ENCODE peak calls at places on chromosomes 5 and 9, in ten cellular contexts. R, J, I, V, F, P, T, O, D and Z are unnamed samples.

GRCh38 chr5:87570366-87570765 is 157.6 kb upstream of the CCNH start:
- DNase-seq in I (no peak), F (no peak), J (no peak), O (no peak), P (no peak), T (no peak), R (no peak), D (no peak), V (no peak), Z (no peak)

GRCh38 chr9:133488686-133489252 is 9.9 kb upstream of the SLC2A6 start:
- DNase-seq in I (no peak), R (no peak), O (no peak), F (no peak), P (no peak), D (no peak), T (no peak), J (no peak), V (no peak), Z (no peak)

GRCh38 chr9:28093141-28093540 is 519.9 kb upstream of the C9orf72 start:
- DNase-seq in J (no peak), D (no peak), P (no peak), O (no peak), R (no peak), V (no peak), T (no peak), F (no peak), I (no peak), Z (no peak)

GRCh38 chr5:53355930-53356329 is 124.5 kb upstream of the FST start:
- DNase-seq in I (no peak), D (no peak), O (no peak), F (no peak), T (no peak), V (no peak), J (no peak), P (no peak), R (no peak), Z (no peak)

GRCh38 chr9:119370816-119371215 is 1.6 kb upstream of the BRINP1 start:
- DNase-seq in R (no peak), P (no peak), D (no peak), F (peak; percentile 55), T (peak; percentile 18), J (peak; percentile 71), V (no peak), O (no peak), I (no peak), Z (no peak)

GRCh38 chr5:23740029-23740428 is 232.6 kb downstream of the PRDM9 start:
- DNase-seq in D (no peak), P (no peak), V (no peak), J (no peak), R (no peak), T (no peak), F (no peak), O (no peak), I (no peak), Z (no peak)

GRCh38 chr9:88818495-88819201 is 172.6 kb upstream of the S1PR3 start:
- DNase-seq in V (no peak), D (no peak), R (no peak), I (no peak), O (no peak), F (no peak), P (no peak), J (no peak), T (peak; percentile 37), Z (peak; percentile 89)

GRCh38 chr9:100394819-100395218 is 32.1 kb upstream of the MSANTD3 start:
- DNase-seq in P (no peak), R (no peak), F (no peak), V (no peak), O (no peak), D (no peak), J (no peak), I (no peak), T (no peak), Z (no peak)

GRCh38 chr9:36161187-36161586 is 8.0 kb upstream of the CCIN start:
- DNase-seq in F (no peak), J (no peak), T (no peak), I (no peak), D (peak; percentile 4), P (no peak), R (peak; percentile 23), O (no peak), V (no peak), Z (no peak)

GRCh38 chr5:10632110-10632903 is 68.4 kb downstream of the ANKRD33B start:
- DNase-seq in O (no peak), T (no peak), J (no peak), P (no peak), V (no peak), R (no peak), F (no peak), I (no peak), D (no peak), Z (no peak)

GRCh38 chr5:141223112-141223783 is at the start of gene PCDHB14:
- DNase-seq in V (no peak), D (no peak), O (no peak), F (no peak), T (no peak), J (peak; percentile 27), R (no peak), P (no peak), I (no peak), Z (no peak)

GRCh38 chr5:123304777-123305316 is 118.4 kb downstream of the CEP120 start:
- DNase-seq in T (no peak), O (no peak), R (no peak), P (no peak), D (no peak), I (no peak), V (no peak), J (no peak), F (no peak), Z (no peak)

GRCh38 chr9:4241552-4241951 is 58.3 kb downstream of the GLIS3 start:
- DNase-seq in J (no peak), P (no peak), D (no peak), V (no peak), I (no peak), O (no peak), R (no peak), T (no peak), F (no peak), Z (no peak)

DNA sequence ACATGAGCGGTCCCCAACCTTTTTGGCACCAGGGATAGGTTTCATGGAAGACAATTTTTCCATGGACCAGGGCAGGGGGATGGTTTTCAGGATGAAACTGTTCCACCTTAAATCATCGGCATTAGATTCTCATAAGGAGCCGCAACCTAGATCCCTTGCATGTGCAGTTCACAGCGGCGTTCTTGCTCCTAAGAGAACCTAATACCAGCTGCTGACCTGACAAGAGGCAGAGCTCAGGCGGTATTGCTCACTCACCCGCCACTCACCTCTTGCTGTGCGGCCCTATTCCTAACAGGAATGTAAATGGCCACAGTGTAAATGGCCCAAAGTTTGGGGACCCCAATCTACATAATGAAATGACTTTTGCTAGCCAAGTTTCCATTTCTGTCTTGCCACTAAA is 3.1 kb upstream of the PLIN2 start:
- DNase-seq in D (no peak), O (no peak), I (no peak), P (no peak), J (no peak), F (no peak), V (no peak), R (no peak), T (no peak), Z (no peak)
- H3K4me3 ChIP-seq in D (no peak overlapping the region), O (no peak overlapping the region), I (no peak overlapping the region), P (no peak overlapping the region), J (no peak overlapping the region), F (no peak overlapping the region), V (no peak overlapping the region), R (no peak overlapping the region), T (no peak overlapping the region), Z (no peak overlapping the region)

DNA sequence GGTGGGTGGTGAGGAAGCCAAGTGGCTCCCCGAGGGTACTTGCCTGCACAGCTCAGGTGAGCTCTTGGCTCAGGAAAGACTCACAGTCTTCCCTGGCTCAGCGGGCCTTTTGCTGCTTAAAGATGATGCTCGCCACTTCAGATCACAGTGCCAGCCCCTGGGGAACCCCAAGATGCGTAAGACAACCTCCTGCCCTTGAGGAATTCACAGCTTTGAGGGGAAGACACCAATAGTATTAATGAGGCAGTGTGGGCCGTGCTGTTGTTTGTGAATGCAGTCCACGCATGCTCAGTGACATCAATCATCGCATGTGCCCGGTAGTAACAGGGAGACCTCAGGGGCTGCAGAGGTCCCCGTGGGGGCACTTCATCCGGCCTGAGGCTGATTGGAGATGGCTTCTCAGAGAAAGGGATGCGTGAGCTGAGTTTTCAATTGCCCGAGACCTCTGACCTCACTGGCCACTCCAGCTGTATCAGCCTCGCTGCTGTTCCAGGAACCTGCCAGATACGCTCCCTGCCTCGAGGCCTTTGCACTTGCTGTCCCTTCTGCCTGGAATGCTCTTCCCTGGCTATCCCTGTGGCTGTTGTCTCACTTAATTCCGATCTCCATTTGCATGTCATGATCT is 36.9 kb downstream of the ERGIC1 start:
- DNase-seq in O (no peak), V (peak; percentile 79), T (no peak), P (no peak), R (no peak), I (no peak), J (no peak), D (peak; percentile 21), F (peak; percentile 66), Z (no peak)
- H3K4me1 ChIP-seq in O (peaks cover 49% of the 10 kb centered on the region), V (peaks cover 75% of the 10 kb centered on the region), T (peaks cover 69% of the 10 kb centered on the region), P (peaks cover 69% of the 10 kb centered on the region), R (peaks cover 79% of the 10 kb centered on the region), I (peaks cover 12% of the 10 kb centered on the region), J (peaks cover 23% of the 10 kb centered on the region), D (peaks cover 3% of the 10 kb centered on the region), F (peaks cover 51% of the 10 kb centered on the region), Z (peaks cover 98% of the 10 kb centered on the region)

GRCh38 chr5:113213551-113213971 is 221.2 kb downstream of the TSSK1B start:
- DNase-seq in D (no peak), F (no peak), V (no peak), T (no peak), P (no peak), O (no peak), I (no peak), J (no peak), R (no peak), Z (peak; percentile 85)
- H3K4me3 ChIP-seq in D (no peak overlapping the region), F (no peak overlapping the region), V (no peak overlapping the region), T (no peak overlapping the region), P (no peak overlapping the region), O (no peak overlapping the region), I (no peak overlapping the region), J (no peak overlapping the region), R (no peak overlapping the region), Z (no peak overlapping the region)

GRCh38 chr5:67149057-67149634 is 47.5 kb downstream of the CD180 start:
- DNase-seq in D (no peak), I (no peak), R (no peak), O (no peak), J (no peak), P (no peak), T (no peak), V (no peak), F (no peak), Z (no peak)

GRCh38 chr5:67153292-67153691 is 43.3 kb downstream of the CD180 start:
- DNase-seq in V (no peak), F (no peak), J (no peak), I (no peak), R (no peak), D (no peak), T (no peak), O (no peak), P (no peak), Z (no peak)

GRCh38 chr5:67149933-67150523 is 46.6 kb downstream of the CD180 start:
- DNase-seq in P (no peak), V (no peak), F (no peak), R (no peak), D (no peak), I (no peak), T (no peak), O (no peak), J (no peak), Z (no peak)

GRCh38 chr5:67154518-67155206 is 41.9 kb downstream of the CD180 start:
- DNase-seq in R (no peak), J (no peak), P (no peak), I (no peak), F (no peak), V (no peak), O (no peak), T (no peak), D (no peak), Z (no peak)

GRCh38 chr5:67152400-67152799 is 44.2 kb downstream of the CD180 start:
- DNase-seq in T (no peak), V (no peak), I (no peak), O (no peak), P (no peak), R (no peak), F (no peak), D (no peak), J (no peak), Z (no peak)
- H3K4me1 ChIP-seq in T (no peaks in the 10 kb centered on the region), V (peaks cover 3% of the 10 kb centered on the region), I (peaks cover 8% of the 10 kb centered on the region), O (no peaks in the 10 kb centered on the region), P (no peaks in the 10 kb centered on the region), R (no peaks in the 10 kb centered on the region), F (peaks cover 4% of the 10 kb centered on the region), D (no peaks in the 10 kb centered on the region), J (no peaks in the 10 kb centered on the region), Z (peaks cover 15% of the 10 kb centered on the region)